ENCODE peak calls at places on chromosome 20, in four cellular contexts. V is Kasumi-1; N is activated CD4-positive, alpha-beta T cell treated with anti-CD3 and anti-CD28 coated beads for 1 hour; J is cardiac fibroblast. K is an unnamed sample.
A peak's percentile ranks its signal among the peaks of the same experiment; 100 is the strongest.

GRCh38 chr20:38579219-38579618 is 1.8 kb upstream of the ADIG start:
- DNase-seq in V (no peak), N (no peak), J (no peak), K (no peak)

GRCh38 chr20:20498081-20498861 is 130.4 kb downstream of the INSM1 start:
- DNase-seq in V (no peak), N (no peak), J (no peak), K (peak; percentile 22)

GRCh38 chr20:52001999-52002666 is 189.4 kb downstream of the ZFP64 start:
- DNase-seq in V (no peak), N (no peak), J (peak; percentile 28), K (peak; percentile 22)

GRCh38 chr20:3727333-3728035 is 5.0 kb upstream of the HSPA12B start:
- DNase-seq in V (no peak), N (no peak), J (peak; percentile 39), K (peak; percentile 39)

GRCh38 chr20:45918182-45918737 is 6.3 kb upstream of the PLTP start:
- DNase-seq in V (no peak), N (no peak), J (peak; percentile 54), K (peak; percentile 41)

GRCh38 chr20:63896136-63896890 is 1.4 kb downstream of the DNAJC5 start:
- DNase-seq in V (peak; percentile 79), N (no peak), J (peak; percentile 20), K (peak; percentile 54)

GRCh38 chr20:16596991-16597390 is 23.7 kb upstream of the KIF16B start:
- DNase-seq in V (no peak), N (no peak), J (no peak), K (no peak)

GRCh38 chr20:37915800-37916570 is 13.1 kb downstream of the VSTM2L start:
- DNase-seq in V (no peak), N (no peak), J (no peak), K (peak; percentile 71)

GRCh38 chr20:9686866-9687265 is 152.0 kb downstream of the PAK5 start:
- DNase-seq in V (no peak), N (no peak), J (no peak), K (no peak)

GRCh38 chr20:54219751-54220426 is 12.0 kb downstream of the PFDN4 start:
- DNase-seq in V (peak; percentile 4), N (no peak), J (peak; percentile 76), K (peak; percentile 70)

GRCh38 chr20:52958206-52958605 is 14.0 kb upstream of the TSHZ2 start:
- DNase-seq in V (no peak), N (no peak), J (no peak), K (peak; percentile 69)

GRCh38 chr20:62476074-62476838 is 461 bp upstream of the GATA5 start:
- DNase-seq in V (no peak), N (no peak), J (no peak), K (peak; percentile 75)

GRCh38 chr20:36064661-36065426 is 89.7 kb upstream of the EPB41L1 start:
- DNase-seq in V (peak; percentile 68), N (peak; percentile 88), J (peak; percentile 85), K (peak; percentile 96)

K was measured in left kidney.